ENCODE peak calls at places on chromosome X, in eight cellular contexts. One of them, this sample, is unnamed.

GRCh38 chrX:150092549-150092948 is 154.3 kb upstream of the EOLA2 start:
- DNase-seq in fibroblast of the aortic adventitia: no peak
- DNase-seq in MM.1S: no peak
- DNase-seq in GM13977: no peak
- DNase-seq in activated CD8-positive, alpha-beta T cell treated with anti-CD3 and anti-CD28 coated beads for 36 hours: no peak
- DNase-seq in esophagus squamous epithelium: no peak
- DNase-seq in Kasumi-1: no peak
- DNase-seq in dorsolateral prefrontal cortex: no peak
- DNase-seq in this sample: no peak

GRCh38 chrX:99077099-99077498 is 1333.0 kb downstream of the PCDH19 start:
- DNase-seq in fibroblast of the aortic adventitia: no peak
- DNase-seq in MM.1S: no peak
- DNase-seq in GM13977: no peak
- DNase-seq in activated CD8-positive, alpha-beta T cell treated with anti-CD3 and anti-CD28 coated beads for 36 hours: no peak
- DNase-seq in esophagus squamous epithelium: no peak
- DNase-seq in Kasumi-1: no peak
- DNase-seq in dorsolateral prefrontal cortex: no peak
- DNase-seq in this sample: no peak

GRCh38 chrX:84187501-84188319 is at the start of gene RPS6KA6:
- DNase-seq in fibroblast of the aortic adventitia: peak
- DNase-seq in MM.1S: peak
- DNase-seq in GM13977: peak
- DNase-seq in activated CD8-positive, alpha-beta T cell treated with anti-CD3 and anti-CD28 coated beads for 36 hours: peak
- DNase-seq in esophagus squamous epithelium: no peak
- DNase-seq in Kasumi-1: no peak
- DNase-seq in dorsolateral prefrontal cortex: peak
- DNase-seq in this sample: no peak

GRCh38 chrX:136147320-136147901 is at the start of gene FHL1:
- DNase-seq in fibroblast of the aortic adventitia: no peak
- DNase-seq in MM.1S: peak
- DNase-seq in GM13977: peak
- DNase-seq in activated CD8-positive, alpha-beta T cell treated with anti-CD3 and anti-CD28 coated beads for 36 hours: peak
- DNase-seq in esophagus squamous epithelium: no peak
- DNase-seq in Kasumi-1: peak
- DNase-seq in dorsolateral prefrontal cortex: peak
- DNase-seq in this sample: no peak

GRCh38 chrX:48996969-48997368 is 5.1 kb downstream of the GRIPAP1 start:
- DNase-seq in fibroblast of the aortic adventitia: no peak
- DNase-seq in MM.1S: no peak
- DNase-seq in GM13977: no peak
- DNase-seq in activated CD8-positive, alpha-beta T cell treated with anti-CD3 and anti-CD28 coated beads for 36 hours: no peak
- DNase-seq in esophagus squamous epithelium: no peak
- DNase-seq in Kasumi-1: no peak
- DNase-seq in dorsolateral prefrontal cortex: no peak
- DNase-seq in this sample: no peak

GRCh38 chrX:123871309-123871708 is 11.5 kb downstream of the XIAP start:
- DNase-seq in fibroblast of the aortic adventitia: no peak
- DNase-seq in MM.1S: no peak
- DNase-seq in GM13977: no peak
- DNase-seq in activated CD8-positive, alpha-beta T cell treated with anti-CD3 and anti-CD28 coated beads for 36 hours: no peak
- DNase-seq in esophagus squamous epithelium: no peak
- DNase-seq in Kasumi-1: no peak
- DNase-seq in dorsolateral prefrontal cortex: no peak
- DNase-seq in this sample: no peak

GRCh38 chrX:149518236-149518635 is 13.1 kb upstream of the IDS start:
- DNase-seq in fibroblast of the aortic adventitia: no peak
- DNase-seq in MM.1S: no peak
- DNase-seq in GM13977: no peak
- DNase-seq in activated CD8-positive, alpha-beta T cell treated with anti-CD3 and anti-CD28 coated beads for 36 hours: no peak
- DNase-seq in esophagus squamous epithelium: no peak
- DNase-seq in Kasumi-1: no peak
- DNase-seq in dorsolateral prefrontal cortex: no peak
- DNase-seq in this sample: no peak

GRCh38 chrX:123731258-123731986 is 1.4 kb downstream of the THOC2 start:
- DNase-seq in fibroblast of the aortic adventitia: peak
- DNase-seq in MM.1S: no peak
- DNase-seq in GM13977: peak
- DNase-seq in activated CD8-positive, alpha-beta T cell treated with anti-CD3 and anti-CD28 coated beads for 36 hours: peak
- DNase-seq in esophagus squamous epithelium: no peak
- DNase-seq in Kasumi-1: peak
- DNase-seq in dorsolateral prefrontal cortex: no peak
- DNase-seq in this sample: no peak

GRCh38 chrX:116961872-116962582 is 499.3 kb upstream of the CT83 start:
- DNase-seq in fibroblast of the aortic adventitia: no peak
- DNase-seq in MM.1S: no peak
- DNase-seq in GM13977: no peak
- DNase-seq in activated CD8-positive, alpha-beta T cell treated with anti-CD3 and anti-CD28 coated beads for 36 hours: no peak
- DNase-seq in esophagus squamous epithelium: no peak
- DNase-seq in Kasumi-1: peak
- DNase-seq in dorsolateral prefrontal cortex: no peak
- DNase-seq in this sample: no peak

GRCh38 chrX:96481831-96482230 is 202.8 kb upstream of the DIAPH2 start:
- DNase-seq in fibroblast of the aortic adventitia: no peak
- DNase-seq in MM.1S: no peak
- DNase-seq in GM13977: no peak
- DNase-seq in activated CD8-positive, alpha-beta T cell treated with anti-CD3 and anti-CD28 coated beads for 36 hours: no peak
- DNase-seq in esophagus squamous epithelium: no peak
- DNase-seq in Kasumi-1: no peak
- DNase-seq in dorsolateral prefrontal cortex: no peak
- DNase-seq in this sample: no peak

GRCh38 chrX:150084474-150085229 is 146.4 kb upstream of the EOLA2 start:
- DNase-seq in fibroblast of the aortic adventitia: peak
- DNase-seq in MM.1S: no peak
- DNase-seq in GM13977: no peak
- DNase-seq in activated CD8-positive, alpha-beta T cell treated with anti-CD3 and anti-CD28 coated beads for 36 hours: no peak
- DNase-seq in esophagus squamous epithelium: no peak
- DNase-seq in Kasumi-1: no peak
- DNase-seq in dorsolateral prefrontal cortex: no peak
- DNase-seq in this sample: no peak

GRCh38 chrX:56978172-56978571 is 17.2 kb downstream of the SPIN3 start:
- DNase-seq in fibroblast of the aortic adventitia: peak
- DNase-seq in MM.1S: peak
- DNase-seq in GM13977: peak
- DNase-seq in activated CD8-positive, alpha-beta T cell treated with anti-CD3 and anti-CD28 coated beads for 36 hours: peak
- DNase-seq in esophagus squamous epithelium: no peak
- DNase-seq in Kasumi-1: peak
- DNase-seq in dorsolateral prefrontal cortex: no peak
- DNase-seq in this sample: no peak

GRCh38 chrX:150967786-150968185 is 15.3 kb upstream of the HMGB3 start:
- DNase-seq in fibroblast of the aortic adventitia: no peak
- DNase-seq in MM.1S: no peak
- DNase-seq in GM13977: no peak
- DNase-seq in activated CD8-positive, alpha-beta T cell treated with anti-CD3 and anti-CD28 coated beads for 36 hours: no peak
- DNase-seq in esophagus squamous epithelium: no peak
- DNase-seq in Kasumi-1: no peak
- DNase-seq in dorsolateral prefrontal cortex: no peak
- DNase-seq in this sample: no peak

GRCh38 chrX:45801554-45801953 is 600.9 kb upstream of the DIPK2B start:
- DNase-seq in fibroblast of the aortic adventitia: peak
- DNase-seq in MM.1S: peak
- DNase-seq in GM13977: peak
- DNase-seq in activated CD8-positive, alpha-beta T cell treated with anti-CD3 and anti-CD28 coated beads for 36 hours: no peak
- DNase-seq in esophagus squamous epithelium: no peak
- DNase-seq in Kasumi-1: peak
- DNase-seq in dorsolateral prefrontal cortex: no peak
- DNase-seq in this sample: no peak

GRCh38 chrX:112822892-112823291 is 17.7 kb downstream of the AMOT start:
- DNase-seq in fibroblast of the aortic adventitia: no peak
- DNase-seq in MM.1S: no peak
- DNase-seq in GM13977: no peak
- DNase-seq in activated CD8-positive, alpha-beta T cell treated with anti-CD3 and anti-CD28 coated beads for 36 hours: no peak
- DNase-seq in esophagus squamous epithelium: no peak
- DNase-seq in Kasumi-1: no peak
- DNase-seq in dorsolateral prefrontal cortex: no peak
- DNase-seq in this sample: no peak

GRCh38 chrX:39984191-39984956 is 113.4 kb downstream of the BCOR start:
- DNase-seq in fibroblast of the aortic adventitia: peak
- DNase-seq in MM.1S: no peak
- DNase-seq in GM13977: no peak
- DNase-seq in activated CD8-positive, alpha-beta T cell treated with anti-CD3 and anti-CD28 coated beads for 36 hours: no peak
- DNase-seq in esophagus squamous epithelium: no peak
- DNase-seq in Kasumi-1: no peak
- DNase-seq in dorsolateral prefrontal cortex: no peak
- DNase-seq in this sample: no peak

GRCh38 chrX:47285762-47286320 is 53.0 kb downstream of the USP11 start:
- DNase-seq in fibroblast of the aortic adventitia: peak
- DNase-seq in MM.1S: no peak
- DNase-seq in GM13977: no peak
- DNase-seq in activated CD8-positive, alpha-beta T cell treated with anti-CD3 and anti-CD28 coated beads for 36 hours: peak
- DNase-seq in esophagus squamous epithelium: no peak
- DNase-seq in Kasumi-1: no peak
- DNase-seq in dorsolateral prefrontal cortex: no peak
- DNase-seq in this sample: no peak

GRCh38 chrX:17098516-17099247 is 152.2 kb downstream of the REPS2 start:
- DNase-seq in fibroblast of the aortic adventitia: no peak
- DNase-seq in MM.1S: no peak
- DNase-seq in GM13977: no peak
- DNase-seq in activated CD8-positive, alpha-beta T cell treated with anti-CD3 and anti-CD28 coated beads for 36 hours: no peak
- DNase-seq in esophagus squamous epithelium: no peak
- DNase-seq in Kasumi-1: no peak
- DNase-seq in dorsolateral prefrontal cortex: no peak
- DNase-seq in this sample: no peak

GRCh38 chrX:19709812-19710518 is 177.4 kb downstream of the SH3KBP1 start:
- DNase-seq in fibroblast of the aortic adventitia: peak
- DNase-seq in MM.1S: no peak
- DNase-seq in GM13977: no peak
- DNase-seq in activated CD8-positive, alpha-beta T cell treated with anti-CD3 and anti-CD28 coated beads for 36 hours: no peak
- DNase-seq in esophagus squamous epithelium: no peak
- DNase-seq in Kasumi-1: no peak
- DNase-seq in dorsolateral prefrontal cortex: no peak
- DNase-seq in this sample: peak

GRCh38 chrX:35351795-35352483 is 409.3 kb downstream of the FAM47B start:
- DNase-seq in fibroblast of the aortic adventitia: no peak
- DNase-seq in MM.1S: no peak
- DNase-seq in GM13977: no peak
- DNase-seq in activated CD8-positive, alpha-beta T cell treated with anti-CD3 and anti-CD28 coated beads for 36 hours: no peak
- DNase-seq in esophagus squamous epithelium: no peak
- DNase-seq in Kasumi-1: peak
- DNase-seq in dorsolateral prefrontal cortex: peak
- DNase-seq in this sample: no peak

GRCh38 chrX:22594771-22595170 is 322.1 kb downstream of the CBLL2 start:
- DNase-seq in fibroblast of the aortic adventitia: no peak
- DNase-seq in MM.1S: no peak
- DNase-seq in GM13977: no peak
- DNase-seq in activated CD8-positive, alpha-beta T cell treated with anti-CD3 and anti-CD28 coated beads for 36 hours: no peak
- DNase-seq in esophagus squamous epithelium: no peak
- DNase-seq in Kasumi-1: no peak
- DNase-seq in dorsolateral prefrontal cortex: peak
- DNase-seq in this sample: no peak

GRCh38 chrX:1185556-1185955 is 26.9 kb downstream of the CRLF2 start:
- DNase-seq in fibroblast of the aortic adventitia: no peak
- DNase-seq in MM.1S: no peak
- DNase-seq in GM13977: no peak
- DNase-seq in activated CD8-positive, alpha-beta T cell treated with anti-CD3 and anti-CD28 coated beads for 36 hours: no peak
- DNase-seq in esophagus squamous epithelium: no peak
- DNase-seq in Kasumi-1: no peak
- DNase-seq in dorsolateral prefrontal cortex: no peak
- DNase-seq in this sample: no peak